ENCODE peak calls at places on chromosomes 3 and 15, in four cellular contexts. A is body of pancreas, O is OCI-LY7, L is iPS DF 6.9. Q is an unnamed sample. For H3K4me1 and H3K36me3, the result is how much of the 10 kb centered on the place peaks cover.

GRCh38 chr15:50181983-50182232 is at the start of gene SLC27A2:
- DNase-seq in A (peak), O (no peak), L (no peak), Q (no peak)

GRCh38 chr3:12303532-12303931 is 14.7 kb downstream of the PPARG start:
- DNase-seq in A (no peak), O (no peak), L (no peak), Q (peak)

GRCh38 chr3:100426029-100426682 is 24.8 kb downstream of the LNP1 start:
- DNase-seq in A (no peak), O (no peak), L (no peak), Q (no peak)

GRCh38 chr3:160291290-160291908 is 66.2 kb downstream of the C3orf80 start:
- DNase-seq in A (peak), O (no peak), L (no peak), Q (no peak)

GRCh38 chr3:87624860-87625259 is 348.5 kb upstream of the POU1F1 start:
- DNase-seq in A (no peak), O (no peak), L (no peak), Q (no peak)

GRCh38 chr3:67620869-67621268 is 33.5 kb downstream of the SUCLG2 start:
- DNase-seq in A (no peak), O (no peak), L (no peak), Q (no peak)

GRCh38 chr3:197406266-197406665 is 107.9 kb upstream of the DLG1 start:
- DNase-seq in A (peak), O (no peak), L (no peak), Q (peak)

GRCh38 chr15:55799287-55800212 is 56.6 kb upstream of the PRTG start:
- DNase-seq in A (peak), O (peak), L (peak), Q (peak)

GRCh38 chr3:177827517-177828249 is 630.4 kb upstream of the TBL1XR1 start:
- DNase-seq in A (no peak), O (no peak), L (no peak), Q (peak)

GRCh38 chr3:115160295-115160694 is 13.2 kb upstream of the ZBTB20 start:
- DNase-seq in A (no peak), O (no peak), L (no peak), Q (no peak)

GRCh38 chr3:65778966-65779365 is 259.8 kb downstream of the MAGI1 start:
- DNase-seq in A (no peak), O (no peak), L (no peak), Q (no peak)

GRCh38 chr3:188435266-188435665 is 281.3 kb downstream of the LPP start:
- DNase-seq in A (no peak), O (no peak), L (no peak), Q (no peak)

GRCh38 chr3:188431553-188431952 is 277.6 kb downstream of the LPP start:
- DNase-seq in A (no peak), O (no peak), L (no peak), Q (peak)

GRCh38 chr3:188434594-188434993 is 280.6 kb downstream of the LPP start:
- DNase-seq in A (no peak), O (no peak), L (no peak), Q (no peak)

GRCh38 chr3:188432826-188433525 is 279.0 kb downstream of the LPP start:
- DNase-seq in A (no peak), O (no peak), L (no peak), Q (peak)

GRCh38 chr3:188433526-188433855 is 279.5 kb downstream of the LPP start:
- DNase-seq in A (no peak), O (no peak), L (no peak), Q (no peak)
- H3K27ac ChIP-seq in A (no peak), O (no peak), L (no peak), Q (no peak)

DNA sequence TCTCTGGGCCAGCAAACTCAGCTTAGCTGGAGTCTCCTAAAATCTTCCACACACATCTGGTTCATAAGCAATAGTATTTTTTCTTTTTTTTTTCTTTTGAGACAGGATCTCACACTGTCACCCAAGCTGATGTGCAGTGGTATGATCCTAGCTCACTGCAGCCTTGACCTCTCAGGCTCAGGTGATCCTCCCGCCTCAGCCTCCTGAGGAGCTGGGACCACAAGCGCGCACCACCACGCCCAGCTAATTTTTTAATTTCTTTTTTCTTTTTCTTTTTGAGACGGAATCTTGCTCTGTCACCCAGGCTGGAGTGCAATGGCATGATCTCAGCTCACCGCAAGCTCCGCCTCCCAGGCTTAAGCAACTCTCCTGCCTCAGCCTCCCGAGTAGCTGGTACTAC is 34.3 kb downstream of the RNU5B-1 start:
- DNase-seq in A (no peak), O (no peak), L (no peak), Q (no peak)
- H3K4me1 ChIP-seq in A (under half), O (under half), L (under half), Q (under half)

GRCh38 chr3:14459787-14460186 is 57.4 kb downstream of the SLC6A6 start:
- DNase-seq in A (no peak), O (no peak), L (no peak), Q (no peak)
- H3K36me3 ChIP-seq in A (under half), O (half or more), L (under half), Q (under half)

GRCh38 chr15:89783111-89783860 is 7.2 kb downstream of the MESP2 start:
- DNase-seq in A (peak), O (no peak), L (no peak), Q (peak)

GRCh38 chr15:89785771-89786135 is 9.6 kb downstream of the MESP2 start:
- DNase-seq in A (no peak), O (no peak), L (no peak), Q (peak)

GRCh38 chr15:89785064-89785770 is 9.1 kb downstream of the MESP2 start:
- DNase-seq in A (no peak), O (no peak), L (no peak), Q (no peak)

GRCh38 chr15:89783861-89784685 is 7.9 kb downstream of the MESP2 start:
- DNase-seq in A (no peak), O (no peak), L (no peak), Q (no peak)

GRCh38 chr15:89784686-89784960 is 8.5 kb downstream of the MESP2 start:
- DNase-seq in A (no peak), O (no peak), L (no peak), Q (no peak)
- H3K27ac ChIP-seq in A (peak), O (no peak), L (no peak), Q (no peak)

DNA sequence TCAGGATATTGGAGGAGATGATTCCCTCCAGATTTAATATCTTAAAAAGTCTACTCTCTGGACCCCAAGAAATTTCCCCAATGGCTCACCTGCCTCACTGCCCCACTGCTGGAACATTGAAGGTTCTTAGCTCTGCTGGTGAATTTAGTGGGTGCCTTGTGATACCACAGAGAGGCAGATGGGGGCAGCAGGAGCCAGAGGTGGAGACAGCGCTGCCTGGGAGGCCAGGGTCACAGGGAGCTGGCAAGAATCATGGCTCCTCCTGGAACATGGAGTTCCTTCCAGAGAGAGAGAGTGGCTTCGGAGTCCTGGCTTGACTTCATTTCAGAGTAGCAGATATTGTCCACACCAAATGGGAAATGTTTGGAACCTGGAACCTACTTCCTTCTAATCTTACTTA is 263.5 kb upstream of the CFAP20DC start:
- DNase-seq in A (peak), O (peak), L (no peak), Q (peak)
- H3K4me1 ChIP-seq in A (under half), O (under half), L (under half), Q (under half)

GRCh38 chr3:127034195-127034989 is 51.5 kb downstream of the PLXNA1 start:
- DNase-seq in A (no peak), O (no peak), L (no peak), Q (no peak)
- H3K36me3 ChIP-seq in A (under half), O (under half), L (under half), Q (under half)

GRCh38 chr3:127951276-127951675 is 36.2 kb downstream of the KBTBD12 start:
- DNase-seq in A (no peak), O (no peak), L (no peak), Q (no peak)

GRCh38 chr3:127953636-127954035 is 38.6 kb downstream of the KBTBD12 start:
- DNase-seq in A (no peak), O (no peak), L (no peak), Q (no peak)

GRCh38 chr3:127954642-127955041 is 39.6 kb downstream of the KBTBD12 start:
- DNase-seq in A (no peak), O (no peak), L (no peak), Q (no peak)

GRCh38 chr3:127955680-127956079 is 40.6 kb downstream of the KBTBD12 start:
- DNase-seq in A (no peak), O (no peak), L (no peak), Q (no peak)

DNA sequence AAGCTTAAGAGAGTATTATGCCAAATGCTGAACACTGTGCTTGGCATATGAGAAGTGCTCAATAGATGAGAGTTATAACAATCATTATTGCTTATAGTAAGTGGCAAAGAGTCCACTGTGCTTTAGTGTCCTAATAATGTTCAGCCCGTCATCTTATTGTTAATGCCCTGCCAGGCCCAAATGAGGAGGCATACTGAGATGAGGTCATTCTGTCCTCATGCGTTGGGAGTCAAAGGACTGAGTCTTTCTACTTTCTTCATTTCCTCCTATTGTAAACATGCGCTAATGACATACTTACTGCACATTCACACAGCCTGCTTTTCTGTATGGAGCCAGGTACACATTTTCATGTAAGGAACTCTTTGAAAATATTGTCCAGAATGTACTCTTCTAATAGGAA is 38.1 kb downstream of the KBTBD12 start:
- DNase-seq in A (no peak), O (no peak), L (no peak), Q (no peak)
- H3K27ac ChIP-seq in A (no peak), O (no peak), L (no peak), Q (no peak)

GRCh38 chr15:23565395-23566069 is at the start of gene MKRN3:
- DNase-seq in A (peak), O (no peak), L (no peak), Q (no peak)
- H3K4me1 ChIP-seq in A (under half), O (under half), L (under half), Q (under half)